ENCODE peak calls at places on chromosome 10, in seven cellular contexts. One of them, this sample, is unnamed.
A peak's percentile ranks its signal among the peaks of the same experiment; 100 is the strongest.

GRCh38 chr10:100744980-100745881 is at the start of gene PAX2:
- DNase-seq in esophagus muscularis mucosa: no peak
- DNase-seq in adrenal gland: no peak
- DNase-seq in body of pancreas: no peak
- DNase-seq in A549: peak; percentile 43
- DNase-seq in K562: peak; percentile 12
- DNase-seq in lower leg skin: no peak
- DNase-seq in this sample: no peak

GRCh38 chr10:88346151-88346977 is 236.8 kb downstream of the RNLS start:
- DNase-seq in adrenal gland: no peak
- DNase-seq in body of pancreas: no peak
- DNase-seq in lower leg skin: no peak
- DNase-seq in esophagus muscularis mucosa: no peak
- DNase-seq in A549: no peak
- DNase-seq in K562: no peak
- DNase-seq in this sample: no peak

GRCh38 chr10:86357676-86358075 is 8.9 kb downstream of the GRID1 start:
- DNase-seq in A549: no peak
- DNase-seq in adrenal gland: no peak
- DNase-seq in K562: no peak
- DNase-seq in lower leg skin: no peak
- DNase-seq in body of pancreas: no peak
- DNase-seq in esophagus muscularis mucosa: no peak
- DNase-seq in this sample: no peak

GRCh38 chr10:28842321-28842720 is 165.0 kb downstream of the BAMBI start:
- DNase-seq in K562: no peak
- DNase-seq in adrenal gland: no peak
- DNase-seq in body of pancreas: no peak
- DNase-seq in lower leg skin: no peak
- DNase-seq in A549: no peak
- DNase-seq in esophagus muscularis mucosa: no peak
- DNase-seq in this sample: no peak

GRCh38 chr10:4812952-4813351 is 13.1 kb upstream of the AKR1E2 start:
- DNase-seq in lower leg skin: no peak
- DNase-seq in K562: peak; percentile 63
- DNase-seq in esophagus muscularis mucosa: no peak
- DNase-seq in body of pancreas: no peak
- DNase-seq in A549: peak; percentile 91
- DNase-seq in adrenal gland: no peak
- DNase-seq in this sample: no peak

GRCh38 chr10:44902838-44903545 is 8.1 kb upstream of the TMEM72 start:
- DNase-seq in K562: no peak
- DNase-seq in esophagus muscularis mucosa: no peak
- DNase-seq in adrenal gland: peak; percentile 64
- DNase-seq in A549: no peak
- DNase-seq in body of pancreas: no peak
- DNase-seq in lower leg skin: no peak
- DNase-seq in this sample: no peak

GRCh38 chr10:47022311-47023131 is 111.3 kb downstream of the PTPN20 start:
- DNase-seq in lower leg skin: no peak
- DNase-seq in esophagus muscularis mucosa: peak; percentile 91
- DNase-seq in body of pancreas: no peak
- DNase-seq in A549: no peak
- DNase-seq in K562: no peak
- DNase-seq in adrenal gland: no peak
- DNase-seq in this sample: no peak

GRCh38 chr10:32882076-32882475 is 76.0 kb downstream of the ITGB1 start:
- DNase-seq in adrenal gland: no peak
- DNase-seq in K562: no peak
- DNase-seq in body of pancreas: no peak
- DNase-seq in lower leg skin: no peak
- DNase-seq in A549: no peak
- DNase-seq in esophagus muscularis mucosa: no peak
- DNase-seq in this sample: no peak

GRCh38 chr10:124378817-124379510 is 39.8 kb downstream of the OAT start:
- DNase-seq in A549: peak; percentile 34
- DNase-seq in body of pancreas: no peak
- DNase-seq in lower leg skin: no peak
- DNase-seq in K562: no peak
- DNase-seq in esophagus muscularis mucosa: no peak
- DNase-seq in adrenal gland: no peak
- DNase-seq in this sample: no peak

DNA sequence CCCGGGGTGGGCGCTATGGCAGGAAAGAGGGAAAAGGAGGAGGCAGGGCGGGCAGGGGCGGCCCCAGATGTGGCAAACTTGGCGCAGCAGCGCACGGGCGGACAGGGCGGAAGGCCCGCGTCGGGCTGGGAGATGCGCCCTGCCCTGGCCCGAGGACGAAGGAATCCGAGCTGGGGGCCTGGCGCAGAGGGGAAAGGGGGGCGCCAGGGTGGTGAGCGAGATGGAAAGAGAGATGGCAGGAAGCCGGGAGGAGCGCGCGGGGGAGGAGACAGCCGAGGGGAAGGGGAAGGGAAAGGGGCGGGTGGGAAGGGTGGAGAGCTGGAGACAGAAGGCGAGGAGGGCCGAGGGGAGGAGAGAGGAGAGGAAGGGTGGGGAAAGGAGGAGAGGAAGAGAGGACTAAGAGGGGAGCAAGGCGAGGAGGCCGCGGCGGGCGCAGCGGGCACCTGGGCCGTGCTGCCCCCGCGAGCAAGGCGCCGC is at the start of gene MARVELD1:
- DNase-seq in adrenal gland: peak; percentile 70
- DNase-seq in K562: peak; percentile 61
- DNase-seq in body of pancreas: peak; percentile 46
- DNase-seq in A549: peak; percentile 76
- DNase-seq in esophagus muscularis mucosa: peak; percentile 94
- DNase-seq in lower leg skin: peak; percentile 71
- DNase-seq in this sample: no peak
- TF ChIP-seq POLR2A in adrenal gland: no peak
- TF ChIP-seq POLR2A in K562: no peak
- TF ChIP-seq POLR2A in body of pancreas: no peak
- TF ChIP-seq POLR2A in A549: peak; percentile 92
- TF ChIP-seq POLR2A in esophagus muscularis mucosa: peak; percentile 11
- TF ChIP-seq POLR2A in lower leg skin: no peak
- TF ChIP-seq POLR2A in this sample: no peak

GRCh38 chr10:77355844-77356243 is 281.8 kb downstream of the KCNMA1 start:
- DNase-seq in K562: no peak
- DNase-seq in A549: peak; percentile 49
- DNase-seq in lower leg skin: no peak
- DNase-seq in adrenal gland: no peak
- DNase-seq in esophagus muscularis mucosa: no peak
- DNase-seq in body of pancreas: no peak
- DNase-seq in this sample: no peak
- TF ChIP-seq POLR2A in K562: no peak
- TF ChIP-seq POLR2A in A549: no peak
- TF ChIP-seq POLR2A in lower leg skin: no peak
- TF ChIP-seq POLR2A in adrenal gland: no peak
- TF ChIP-seq POLR2A in esophagus muscularis mucosa: no peak
- TF ChIP-seq POLR2A in body of pancreas: no peak
- TF ChIP-seq POLR2A in this sample: no peak

DNA sequence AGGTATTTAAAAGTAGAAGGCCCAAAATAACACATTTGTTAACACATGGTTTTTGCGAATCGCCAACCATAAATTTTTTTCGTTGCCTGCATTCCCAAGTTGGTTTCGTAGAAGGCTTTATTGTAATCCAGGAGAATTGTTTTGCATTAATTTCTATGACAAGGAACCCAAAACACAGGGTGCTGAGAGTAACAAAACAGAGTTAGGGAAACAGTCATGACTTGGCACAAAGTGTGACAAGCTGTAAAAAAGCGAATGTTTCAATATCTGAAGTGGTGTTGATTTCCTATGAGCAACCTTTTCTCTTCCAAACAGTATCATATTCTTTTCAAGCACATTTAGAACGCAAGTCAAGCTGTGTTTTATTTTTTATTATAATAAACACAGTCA is 63.6 kb downstream of the C10orf67 start:
- DNase-seq in lower leg skin: no peak
- DNase-seq in body of pancreas: no peak
- DNase-seq in esophagus muscularis mucosa: no peak
- DNase-seq in adrenal gland: no peak
- DNase-seq in K562: no peak
- DNase-seq in A549: no peak
- DNase-seq in this sample: no peak
- TF ChIP-seq POLR2A in lower leg skin: no peak
- TF ChIP-seq POLR2A in body of pancreas: no peak
- TF ChIP-seq POLR2A in esophagus muscularis mucosa: no peak
- TF ChIP-seq POLR2A in adrenal gland: no peak
- TF ChIP-seq POLR2A in K562: no peak
- TF ChIP-seq POLR2A in A549: no peak
- TF ChIP-seq POLR2A in this sample: no peak

GRCh38 chr10:57221674-57222073 is 860.6 kb upstream of the ZWINT start:
- DNase-seq in A549: no peak
- DNase-seq in lower leg skin: no peak
- DNase-seq in esophagus muscularis mucosa: no peak
- DNase-seq in adrenal gland: no peak
- DNase-seq in body of pancreas: no peak
- DNase-seq in K562: no peak
- DNase-seq in this sample: no peak
- TF ChIP-seq POLR2A in A549: no peak
- TF ChIP-seq POLR2A in lower leg skin: no peak
- TF ChIP-seq POLR2A in esophagus muscularis mucosa: no peak
- TF ChIP-seq POLR2A in adrenal gland: no peak
- TF ChIP-seq POLR2A in body of pancreas: no peak
- TF ChIP-seq POLR2A in K562: no peak
- TF ChIP-seq POLR2A in this sample: no peak

GRCh38 chr10:102675151-102675886 is 31.0 kb downstream of the TRIM8 start:
- DNase-seq in lower leg skin: no peak
- DNase-seq in esophagus muscularis mucosa: no peak
- DNase-seq in K562: no peak
- DNase-seq in body of pancreas: no peak
- DNase-seq in A549: no peak
- DNase-seq in adrenal gland: no peak
- DNase-seq in this sample: no peak

GRCh38 chr10:102673961-102674511 is 29.8 kb downstream of the TRIM8 start:
- DNase-seq in K562: peak; percentile 80
- DNase-seq in lower leg skin: peak; percentile 56
- DNase-seq in esophagus muscularis mucosa: no peak
- DNase-seq in A549: no peak
- DNase-seq in adrenal gland: peak; percentile 86
- DNase-seq in body of pancreas: peak; percentile 70
- DNase-seq in this sample: peak; percentile 96

GRCh38 chr10:102674566-102674965 is 30.3 kb downstream of the TRIM8 start:
- DNase-seq in lower leg skin: no peak
- DNase-seq in adrenal gland: no peak
- DNase-seq in K562: peak; percentile 43
- DNase-seq in A549: no peak
- DNase-seq in body of pancreas: no peak
- DNase-seq in esophagus muscularis mucosa: no peak
- DNase-seq in this sample: peak; percentile 69

GRCh38 chr10:102672822-102673200 is 28.5 kb downstream of the TRIM8 start:
- DNase-seq in A549: no peak
- DNase-seq in lower leg skin: no peak
- DNase-seq in K562: no peak
- DNase-seq in body of pancreas: no peak
- DNase-seq in esophagus muscularis mucosa: no peak
- DNase-seq in adrenal gland: no peak
- DNase-seq in this sample: no peak

GRCh38 chr10:102673235-102673634 is 29.0 kb downstream of the TRIM8 start:
- DNase-seq in lower leg skin: no peak
- DNase-seq in body of pancreas: no peak
- DNase-seq in adrenal gland: no peak
- DNase-seq in K562: no peak
- DNase-seq in A549: no peak
- DNase-seq in esophagus muscularis mucosa: no peak
- DNase-seq in this sample: no peak
- TF ChIP-seq POLR2A in lower leg skin: no peak
- TF ChIP-seq POLR2A in body of pancreas: no peak
- TF ChIP-seq POLR2A in adrenal gland: no peak
- TF ChIP-seq POLR2A in K562: no peak
- TF ChIP-seq POLR2A in A549: no peak
- TF ChIP-seq POLR2A in esophagus muscularis mucosa: no peak
- TF ChIP-seq POLR2A in this sample: no peak

DNA sequence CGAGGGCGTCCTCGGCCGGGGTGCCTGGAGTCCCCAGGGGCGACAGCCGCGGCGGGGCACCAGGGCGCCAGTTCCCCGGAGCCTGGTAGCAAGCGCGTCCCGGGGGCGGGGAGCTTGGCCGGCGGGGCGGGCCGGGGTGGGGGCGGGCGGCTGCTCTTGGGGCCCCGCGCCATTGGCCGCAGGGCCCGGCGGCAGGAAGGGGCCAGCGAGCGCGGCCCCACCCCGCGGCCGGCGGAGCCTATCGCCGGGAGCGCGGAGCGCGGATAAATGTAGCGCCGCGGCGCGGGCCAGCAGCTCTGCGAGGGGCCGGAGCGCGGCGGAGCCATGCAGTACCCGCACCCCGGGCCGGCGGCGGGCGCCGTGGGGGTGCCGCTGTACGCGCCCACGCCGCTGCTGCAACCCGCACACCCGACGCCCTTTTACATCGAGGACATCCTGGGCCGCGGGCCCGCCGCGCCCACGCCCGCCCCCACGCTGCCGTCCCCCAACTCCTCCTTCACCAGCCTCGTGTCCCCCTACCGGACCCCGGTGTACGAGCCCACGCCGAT is at the start of gene HHEX:
- DNase-seq in K562: peak; percentile 83
- DNase-seq in adrenal gland: peak; percentile 73
- DNase-seq in A549: peak; percentile 57
- DNase-seq in body of pancreas: peak; percentile 76
- DNase-seq in lower leg skin: no peak
- DNase-seq in esophagus muscularis mucosa: peak; percentile 84
- DNase-seq in this sample: peak; percentile 79
- TF ChIP-seq POLR2A in K562: peak; percentile 64
- TF ChIP-seq POLR2A in adrenal gland: peak; percentile 88
- TF ChIP-seq POLR2A in A549: peak; percentile 82
- TF ChIP-seq POLR2A in body of pancreas: peak; percentile 42
- TF ChIP-seq POLR2A in lower leg skin: no peak
- TF ChIP-seq POLR2A in esophagus muscularis mucosa: no peak
- TF ChIP-seq POLR2A in this sample: peak; percentile 59

GRCh38 chr10:122486396-122487080 is 25.2 kb downstream of the HTRA1 start:
- DNase-seq in A549: no peak
- DNase-seq in esophagus muscularis mucosa: no peak
- DNase-seq in body of pancreas: no peak
- DNase-seq in adrenal gland: no peak
- DNase-seq in lower leg skin: no peak
- DNase-seq in K562: no peak
- DNase-seq in this sample: no peak
- TF ChIP-seq POLR2A in A549: no peak
- TF ChIP-seq POLR2A in esophagus muscularis mucosa: no peak
- TF ChIP-seq POLR2A in body of pancreas: no peak
- TF ChIP-seq POLR2A in adrenal gland: no peak
- TF ChIP-seq POLR2A in lower leg skin: no peak
- TF ChIP-seq POLR2A in K562: no peak
- TF ChIP-seq POLR2A in this sample: no peak

DNA sequence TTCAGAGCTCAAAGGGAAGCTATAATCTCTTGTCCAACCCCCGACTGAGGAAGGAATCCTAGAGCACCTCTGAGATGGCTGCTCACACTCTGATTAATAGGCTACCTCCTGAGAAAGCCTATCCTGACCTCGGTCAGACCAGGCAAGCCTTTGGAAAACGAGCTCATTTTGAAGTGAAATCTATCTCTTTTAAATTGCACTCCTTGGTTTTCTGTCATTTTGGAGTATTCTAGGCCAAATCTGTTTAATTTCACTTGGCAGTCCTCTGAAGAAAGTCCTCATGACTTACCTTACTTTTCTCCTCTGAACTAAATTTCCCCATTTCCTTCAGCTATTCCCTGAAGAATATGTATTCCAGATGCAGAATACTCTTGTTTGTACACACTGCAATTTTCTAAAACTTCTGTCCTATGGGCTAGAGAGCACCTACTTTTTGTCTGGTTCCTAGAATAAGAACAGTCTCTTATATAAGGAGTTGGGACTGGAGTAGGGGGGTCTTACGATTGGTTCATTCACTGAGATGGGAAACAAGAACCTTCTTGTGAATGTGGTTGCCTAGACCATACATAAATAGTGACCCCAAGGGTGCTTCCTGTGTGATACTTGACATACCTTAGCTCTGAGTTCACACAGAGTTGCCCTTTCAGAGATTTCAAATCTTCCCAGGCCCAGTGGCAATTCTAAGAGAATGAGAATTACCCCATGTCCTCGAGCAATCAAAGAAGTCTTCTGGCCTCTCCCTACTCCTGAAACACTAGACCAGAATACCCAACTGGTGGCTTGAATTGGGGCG is 31.9 kb upstream of the HPS1 start:
- DNase-seq in K562: no peak
- DNase-seq in adrenal gland: no peak
- DNase-seq in A549: no peak
- DNase-seq in body of pancreas: no peak
- DNase-seq in lower leg skin: no peak
- DNase-seq in esophagus muscularis mucosa: no peak
- DNase-seq in this sample: no peak
- TF ChIP-seq POLR2A in K562: no peak
- TF ChIP-seq POLR2A in adrenal gland: no peak
- TF ChIP-seq POLR2A in A549: no peak
- TF ChIP-seq POLR2A in body of pancreas: no peak
- TF ChIP-seq POLR2A in lower leg skin: no peak
- TF ChIP-seq POLR2A in esophagus muscularis mucosa: no peak
- TF ChIP-seq POLR2A in this sample: no peak